ENCODE peak calls at places on chromosome 13, in ten cellular contexts. One of them, this sample, is unnamed.

GRCh38 chr13:113938716-113939115 is 35.2 kb downstream of the C13orf46 start:
- DNase-seq in nephron progenitor cell: no peak
- DNase-seq in activated T-helper 1 cell treated with anti-CD3 and anti-CD28 coated beads, Interleukin-2, amount 50 U/mL, for 16 hours: no peak
- DNase-seq in kidney glomerular epithelial cell: no peak
- DNase-seq in H4: no peak
- DNase-seq in Kasumi-1: no peak
- DNase-seq in stimulated activated CD8-positive, alpha-beta memory T cell treated with anti-CD3 and anti-CD28 coated beads, Interleukin-15, amount 100 ng/mL, for 1 hour: no peak
- DNase-seq in activated CD4-positive, alpha-beta T cell treated with anti-CD3 and anti-CD28 coated beads for 36 hours: no peak
- DNase-seq in NCI-H2081: peak
- DNase-seq in heart left ventricle: peak
- DNase-seq in this sample: no peak

GRCh38 chr13:113724780-113725315 is 34.2 kb upstream of the TMEM255B start:
- DNase-seq in NCI-H2081: peak
- DNase-seq in activated CD4-positive, alpha-beta T cell treated with anti-CD3 and anti-CD28 coated beads for 36 hours: peak
- DNase-seq in H4: peak
- DNase-seq in Kasumi-1: peak
- DNase-seq in nephron progenitor cell: peak
- DNase-seq in kidney glomerular epithelial cell: peak
- DNase-seq in activated T-helper 1 cell treated with anti-CD3 and anti-CD28 coated beads, Interleukin-2, amount 50 U/mL, for 16 hours: peak
- DNase-seq in heart left ventricle: peak
- DNase-seq in stimulated activated CD8-positive, alpha-beta memory T cell treated with anti-CD3 and anti-CD28 coated beads, Interleukin-15, amount 100 ng/mL, for 1 hour: peak
- DNase-seq in this sample: peak

GRCh38 chr13:23898101-23898500 is 799 bp upstream of the C1QTNF9B start:
- DNase-seq in kidney glomerular epithelial cell: no peak
- DNase-seq in heart left ventricle: no peak
- DNase-seq in H4: no peak
- DNase-seq in nephron progenitor cell: no peak
- DNase-seq in Kasumi-1: no peak
- DNase-seq in stimulated activated CD8-positive, alpha-beta memory T cell treated with anti-CD3 and anti-CD28 coated beads, Interleukin-15, amount 100 ng/mL, for 1 hour: no peak
- DNase-seq in NCI-H2081: no peak
- DNase-seq in activated T-helper 1 cell treated with anti-CD3 and anti-CD28 coated beads, Interleukin-2, amount 50 U/mL, for 16 hours: no peak
- DNase-seq in activated CD4-positive, alpha-beta T cell treated with anti-CD3 and anti-CD28 coated beads for 36 hours: no peak
- DNase-seq in this sample: no peak

GRCh38 chr13:47005761-47006414 is 109.0 kb upstream of the HTR2A start:
- DNase-seq in NCI-H2081: no peak
- DNase-seq in kidney glomerular epithelial cell: no peak
- DNase-seq in activated T-helper 1 cell treated with anti-CD3 and anti-CD28 coated beads, Interleukin-2, amount 50 U/mL, for 16 hours: no peak
- DNase-seq in stimulated activated CD8-positive, alpha-beta memory T cell treated with anti-CD3 and anti-CD28 coated beads, Interleukin-15, amount 100 ng/mL, for 1 hour: no peak
- DNase-seq in Kasumi-1: no peak
- DNase-seq in H4: no peak
- DNase-seq in nephron progenitor cell: no peak
- DNase-seq in heart left ventricle: no peak
- DNase-seq in activated CD4-positive, alpha-beta T cell treated with anti-CD3 and anti-CD28 coated beads for 36 hours: no peak
- DNase-seq in this sample: no peak

GRCh38 chr13:49110122-49110831 is 109.9 kb upstream of the MLNR start:
- DNase-seq in nephron progenitor cell: peak
- DNase-seq in heart left ventricle: peak
- DNase-seq in activated T-helper 1 cell treated with anti-CD3 and anti-CD28 coated beads, Interleukin-2, amount 50 U/mL, for 16 hours: peak
- DNase-seq in kidney glomerular epithelial cell: peak
- DNase-seq in H4: peak
- DNase-seq in activated CD4-positive, alpha-beta T cell treated with anti-CD3 and anti-CD28 coated beads for 36 hours: peak
- DNase-seq in stimulated activated CD8-positive, alpha-beta memory T cell treated with anti-CD3 and anti-CD28 coated beads, Interleukin-15, amount 100 ng/mL, for 1 hour: peak
- DNase-seq in Kasumi-1: peak
- DNase-seq in NCI-H2081: peak
- DNase-seq in this sample: peak

GRCh38 chr13:80871481-80871880 is 530.6 kb upstream of the SPRY2 start:
- DNase-seq in NCI-H2081: no peak
- DNase-seq in Kasumi-1: no peak
- DNase-seq in stimulated activated CD8-positive, alpha-beta memory T cell treated with anti-CD3 and anti-CD28 coated beads, Interleukin-15, amount 100 ng/mL, for 1 hour: no peak
- DNase-seq in kidney glomerular epithelial cell: no peak
- DNase-seq in H4: peak
- DNase-seq in activated T-helper 1 cell treated with anti-CD3 and anti-CD28 coated beads, Interleukin-2, amount 50 U/mL, for 16 hours: no peak
- DNase-seq in nephron progenitor cell: no peak
- DNase-seq in heart left ventricle: no peak
- DNase-seq in activated CD4-positive, alpha-beta T cell treated with anti-CD3 and anti-CD28 coated beads for 36 hours: no peak
- DNase-seq in this sample: no peak

GRCh38 chr13:31204592-31204991 is 4.8 kb downstream of the B3GLCT start:
- DNase-seq in stimulated activated CD8-positive, alpha-beta memory T cell treated with anti-CD3 and anti-CD28 coated beads, Interleukin-15, amount 100 ng/mL, for 1 hour: no peak
- DNase-seq in activated T-helper 1 cell treated with anti-CD3 and anti-CD28 coated beads, Interleukin-2, amount 50 U/mL, for 16 hours: no peak
- DNase-seq in Kasumi-1: no peak
- DNase-seq in NCI-H2081: no peak
- DNase-seq in kidney glomerular epithelial cell: peak
- DNase-seq in heart left ventricle: no peak
- DNase-seq in nephron progenitor cell: no peak
- DNase-seq in H4: peak
- DNase-seq in activated CD4-positive, alpha-beta T cell treated with anti-CD3 and anti-CD28 coated beads for 36 hours: peak
- DNase-seq in this sample: no peak

GRCh38 chr13:26025196-26025595 is 26.6 kb downstream of the SHISA2 start:
- DNase-seq in activated T-helper 1 cell treated with anti-CD3 and anti-CD28 coated beads, Interleukin-2, amount 50 U/mL, for 16 hours: no peak
- DNase-seq in kidney glomerular epithelial cell: no peak
- DNase-seq in stimulated activated CD8-positive, alpha-beta memory T cell treated with anti-CD3 and anti-CD28 coated beads, Interleukin-15, amount 100 ng/mL, for 1 hour: no peak
- DNase-seq in NCI-H2081: no peak
- DNase-seq in nephron progenitor cell: no peak
- DNase-seq in H4: no peak
- DNase-seq in activated CD4-positive, alpha-beta T cell treated with anti-CD3 and anti-CD28 coated beads for 36 hours: no peak
- DNase-seq in heart left ventricle: no peak
- DNase-seq in Kasumi-1: no peak
- DNase-seq in this sample: no peak

GRCh38 chr13:85223883-85224656 is 575.1 kb downstream of the SLITRK6 start:
- DNase-seq in activated T-helper 1 cell treated with anti-CD3 and anti-CD28 coated beads, Interleukin-2, amount 50 U/mL, for 16 hours: no peak
- DNase-seq in kidney glomerular epithelial cell: no peak
- DNase-seq in nephron progenitor cell: no peak
- DNase-seq in Kasumi-1: no peak
- DNase-seq in activated CD4-positive, alpha-beta T cell treated with anti-CD3 and anti-CD28 coated beads for 36 hours: no peak
- DNase-seq in NCI-H2081: no peak
- DNase-seq in heart left ventricle: no peak
- DNase-seq in H4: no peak
- DNase-seq in stimulated activated CD8-positive, alpha-beta memory T cell treated with anti-CD3 and anti-CD28 coated beads, Interleukin-15, amount 100 ng/mL, for 1 hour: no peak
- DNase-seq in this sample: no peak

GRCh38 chr13:31920301-31920818 is 111.2 kb upstream of the FRY start:
- DNase-seq in kidney glomerular epithelial cell: no peak
- DNase-seq in nephron progenitor cell: no peak
- DNase-seq in H4: peak
- DNase-seq in NCI-H2081: no peak
- DNase-seq in activated T-helper 1 cell treated with anti-CD3 and anti-CD28 coated beads, Interleukin-2, amount 50 U/mL, for 16 hours: no peak
- DNase-seq in heart left ventricle: no peak
- DNase-seq in stimulated activated CD8-positive, alpha-beta memory T cell treated with anti-CD3 and anti-CD28 coated beads, Interleukin-15, amount 100 ng/mL, for 1 hour: no peak
- DNase-seq in Kasumi-1: peak
- DNase-seq in activated CD4-positive, alpha-beta T cell treated with anti-CD3 and anti-CD28 coated beads for 36 hours: no peak
- DNase-seq in this sample: no peak

GRCh38 chr13:109093988-109094387 is 464.6 kb downstream of the MYO16 start:
- DNase-seq in kidney glomerular epithelial cell: no peak
- DNase-seq in stimulated activated CD8-positive, alpha-beta memory T cell treated with anti-CD3 and anti-CD28 coated beads, Interleukin-15, amount 100 ng/mL, for 1 hour: no peak
- DNase-seq in activated CD4-positive, alpha-beta T cell treated with anti-CD3 and anti-CD28 coated beads for 36 hours: no peak
- DNase-seq in heart left ventricle: no peak
- DNase-seq in nephron progenitor cell: no peak
- DNase-seq in NCI-H2081: no peak
- DNase-seq in activated T-helper 1 cell treated with anti-CD3 and anti-CD28 coated beads, Interleukin-2, amount 50 U/mL, for 16 hours: no peak
- DNase-seq in Kasumi-1: peak
- DNase-seq in H4: no peak
- DNase-seq in this sample: no peak

GRCh38 chr13:96958286-96958891 is 35.9 kb downstream of the OXGR1 start:
- DNase-seq in activated CD4-positive, alpha-beta T cell treated with anti-CD3 and anti-CD28 coated beads for 36 hours: peak
- DNase-seq in kidney glomerular epithelial cell: peak
- DNase-seq in nephron progenitor cell: peak
- DNase-seq in activated T-helper 1 cell treated with anti-CD3 and anti-CD28 coated beads, Interleukin-2, amount 50 U/mL, for 16 hours: no peak
- DNase-seq in heart left ventricle: no peak
- DNase-seq in stimulated activated CD8-positive, alpha-beta memory T cell treated with anti-CD3 and anti-CD28 coated beads, Interleukin-15, amount 100 ng/mL, for 1 hour: no peak
- DNase-seq in NCI-H2081: peak
- DNase-seq in H4: peak
- DNase-seq in Kasumi-1: peak
- DNase-seq in this sample: no peak

GRCh38 chr13:32033744-32034143 is 2.2 kb downstream of the FRY start:
- DNase-seq in stimulated activated CD8-positive, alpha-beta memory T cell treated with anti-CD3 and anti-CD28 coated beads, Interleukin-15, amount 100 ng/mL, for 1 hour: no peak
- DNase-seq in activated CD4-positive, alpha-beta T cell treated with anti-CD3 and anti-CD28 coated beads for 36 hours: no peak
- DNase-seq in Kasumi-1: no peak
- DNase-seq in heart left ventricle: no peak
- DNase-seq in NCI-H2081: peak
- DNase-seq in kidney glomerular epithelial cell: no peak
- DNase-seq in H4: no peak
- DNase-seq in activated T-helper 1 cell treated with anti-CD3 and anti-CD28 coated beads, Interleukin-2, amount 50 U/mL, for 16 hours: no peak
- DNase-seq in nephron progenitor cell: no peak
- DNase-seq in this sample: no peak

GRCh38 chr13:58573742-58574141 is 942.2 kb downstream of the PCDH17 start:
- DNase-seq in activated CD4-positive, alpha-beta T cell treated with anti-CD3 and anti-CD28 coated beads for 36 hours: no peak
- DNase-seq in NCI-H2081: no peak
- DNase-seq in Kasumi-1: peak
- DNase-seq in kidney glomerular epithelial cell: no peak
- DNase-seq in stimulated activated CD8-positive, alpha-beta memory T cell treated with anti-CD3 and anti-CD28 coated beads, Interleukin-15, amount 100 ng/mL, for 1 hour: no peak
- DNase-seq in H4: no peak
- DNase-seq in nephron progenitor cell: no peak
- DNase-seq in activated T-helper 1 cell treated with anti-CD3 and anti-CD28 coated beads, Interleukin-2, amount 50 U/mL, for 16 hours: no peak
- DNase-seq in heart left ventricle: no peak
- DNase-seq in this sample: no peak

GRCh38 chr13:37868691-37869505 is 674 bp downstream of the TRPC4 start:
- DNase-seq in H4: no peak
- DNase-seq in Kasumi-1: no peak
- DNase-seq in NCI-H2081: no peak
- DNase-seq in activated T-helper 1 cell treated with anti-CD3 and anti-CD28 coated beads, Interleukin-2, amount 50 U/mL, for 16 hours: no peak
- DNase-seq in activated CD4-positive, alpha-beta T cell treated with anti-CD3 and anti-CD28 coated beads for 36 hours: no peak
- DNase-seq in stimulated activated CD8-positive, alpha-beta memory T cell treated with anti-CD3 and anti-CD28 coated beads, Interleukin-15, amount 100 ng/mL, for 1 hour: no peak
- DNase-seq in nephron progenitor cell: peak
- DNase-seq in kidney glomerular epithelial cell: no peak
- DNase-seq in heart left ventricle: no peak
- DNase-seq in this sample: no peak

GRCh38 chr13:73945871-73946270 is 188.3 kb downstream of the KLF12 start:
- DNase-seq in H4: no peak
- DNase-seq in nephron progenitor cell: no peak
- DNase-seq in NCI-H2081: no peak
- DNase-seq in Kasumi-1: no peak
- DNase-seq in kidney glomerular epithelial cell: no peak
- DNase-seq in stimulated activated CD8-positive, alpha-beta memory T cell treated with anti-CD3 and anti-CD28 coated beads, Interleukin-15, amount 100 ng/mL, for 1 hour: no peak
- DNase-seq in activated CD4-positive, alpha-beta T cell treated with anti-CD3 and anti-CD28 coated beads for 36 hours: no peak
- DNase-seq in heart left ventricle: peak
- DNase-seq in activated T-helper 1 cell treated with anti-CD3 and anti-CD28 coated beads, Interleukin-2, amount 50 U/mL, for 16 hours: no peak
- DNase-seq in this sample: peak

GRCh38 chr13:38900188-38900587 is 90.4 kb downstream of the STOML3 start:
- DNase-seq in activated T-helper 1 cell treated with anti-CD3 and anti-CD28 coated beads, Interleukin-2, amount 50 U/mL, for 16 hours: no peak
- DNase-seq in kidney glomerular epithelial cell: no peak
- DNase-seq in NCI-H2081: no peak
- DNase-seq in nephron progenitor cell: no peak
- DNase-seq in Kasumi-1: no peak
- DNase-seq in H4: no peak
- DNase-seq in stimulated activated CD8-positive, alpha-beta memory T cell treated with anti-CD3 and anti-CD28 coated beads, Interleukin-15, amount 100 ng/mL, for 1 hour: no peak
- DNase-seq in activated CD4-positive, alpha-beta T cell treated with anti-CD3 and anti-CD28 coated beads for 36 hours: no peak
- DNase-seq in heart left ventricle: no peak
- DNase-seq in this sample: no peak